ENCODE peak calls at places on chromosomes 1 and 21, in five cellular contexts. Q is OCI-LY7, S is GM23338, K is hepatocyte, W is SK-N-SH. B is an unnamed sample.

GRCh38 chr1:198620951-198621824 is 17.7 kb upstream of the PTPRC start:
- DNase-seq in Q (peak), W (no peak), K (no peak), S (no peak), B (no peak)

GRCh38 chr1:99481391-99481996 is 164.4 kb upstream of the PALMD start:
- DNase-seq in S (peak), Q (peak), K (peak), W (peak), B (peak)

GRCh38 chr1:147496571-147496970 is 44.7 kb upstream of the BCL9 start:
- DNase-seq in W (peak), S (peak), Q (peak), K (peak), B (peak)

GRCh38 chr1:48848035-48848434 is 71.3 kb upstream of the BEND5 start:
- DNase-seq in S (no peak), K (no peak), W (no peak), Q (no peak), B (no peak)

GRCh38 chr21:45064618-45065399 is 9.6 kb upstream of the ADARB1 start:
- DNase-seq in W (no peak), S (no peak), Q (no peak), K (no peak), B (no peak)

GRCh38 chr1:59150537-59151386 is 146.1 kb upstream of the FGGY start:
- DNase-seq in S (no peak), Q (no peak), K (peak), W (peak), B (peak)

GRCh38 chr1:183913556-183913955 is 108.6 kb downstream of the RGL1 start:
- DNase-seq in K (no peak), Q (no peak), S (no peak), W (no peak), B (no peak)

GRCh38 chr1:80194221-80194620 is 1187.7 kb upstream of the ADGRL4 start:
- DNase-seq in Q (no peak), W (no peak), S (no peak), K (no peak), B (no peak)

GRCh38 chr1:75203415-75204277 is 69.5 kb downstream of the LHX8 start:
- DNase-seq in W (peak), Q (peak), K (peak), S (peak), B (peak)

GRCh38 chr1:200896571-200897187 is 2.0 kb downstream of the INAVA start:
- DNase-seq in S (peak), Q (no peak), W (no peak), K (peak), B (peak)

GRCh38 chr1:51583532-51583931 is 33.4 kb upstream of the OSBPL9 start:
- DNase-seq in K (no peak), W (no peak), Q (no peak), S (no peak), B (peak)

GRCh38 chr1:154752273-154753030 is 117.6 kb downstream of the KCNN3 start:
- DNase-seq in S (no peak), W (no peak), Q (peak), K (no peak), B (peak)

GRCh38 chr1:93614550-93615200 is 67.0 kb downstream of the BCAR3 start:
- DNase-seq in Q (no peak), W (no peak), K (no peak), S (no peak), B (peak)

GRCh38 chr1:47249755-47250154 is 17.7 kb upstream of the TAL1 start:
- DNase-seq in S (no peak), W (no peak), K (no peak), Q (no peak), B (peak)

GRCh38 chr1:187236145-187236544 is 407.4 kb downstream of the PLA2G4A start:
- DNase-seq in W (no peak), S (no peak), K (no peak), Q (no peak), B (no peak)

GRCh38 chr1:224203243-224204016 is 20.4 kb downstream of the DEGS1 start:
- DNase-seq in W (peak), Q (peak), K (no peak), S (peak), B (peak)

GRCh38 chr1:24545673-24546072 is 10.2 kb upstream of the NCMAP start:
- DNase-seq in K (no peak), Q (no peak), S (no peak), W (no peak), B (no peak)

GRCh38 chr1:151282883-151283725 is 1.0 kb downstream of the ZNF687 start:
- DNase-seq in S (peak), W (peak), K (peak), Q (peak), B (peak)

GRCh38 chr1:51644533-51645197 is 27.8 kb downstream of the OSBPL9 start:
- DNase-seq in S (no peak), Q (no peak), W (no peak), K (peak), B (peak)

GRCh38 chr1:202306535-202307345 is 35.0 kb downstream of the UBE2T start:
- DNase-seq in S (no peak), W (no peak), K (no peak), Q (no peak), B (no peak)

DNA sequence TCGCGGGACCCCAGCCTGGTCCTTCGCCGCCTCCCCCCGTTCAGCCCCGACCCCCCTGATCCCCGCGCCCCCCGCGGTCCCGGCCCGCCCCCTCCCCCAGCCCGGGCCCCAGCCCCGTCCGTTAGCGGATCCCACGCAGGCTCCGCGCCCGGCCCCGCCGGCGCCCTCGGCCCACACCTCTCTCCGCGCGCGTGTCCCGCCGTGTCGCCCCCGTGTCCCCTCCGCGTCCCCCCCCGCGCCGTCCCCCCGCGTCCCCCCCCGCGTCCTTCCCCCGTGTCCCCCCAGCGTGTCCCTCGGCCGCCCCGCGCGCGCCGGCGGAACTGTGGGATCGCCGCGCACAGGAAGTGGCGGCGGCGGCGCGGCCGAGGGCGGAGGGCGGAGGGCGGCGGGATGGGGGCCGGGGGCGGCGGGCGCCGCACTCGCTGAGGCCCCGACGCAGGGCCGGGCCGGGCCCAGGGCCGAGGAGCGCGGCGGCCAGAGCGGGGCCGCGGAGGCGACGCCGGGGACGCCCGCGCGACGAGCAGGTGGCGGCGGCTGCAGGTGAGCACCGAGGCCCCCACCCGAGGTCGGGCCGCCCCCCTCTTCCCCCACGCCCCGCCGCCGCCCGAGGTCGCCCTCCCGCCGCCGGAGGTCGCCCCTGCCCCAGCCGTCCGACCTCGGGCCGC is at the start of gene AGPAT3:
- DNase-seq in Q (peak), W (peak), S (peak), K (peak), B (peak)
- TF ChIP-seq EZH2phosphoT487 in Q (no peak), W (no peak), S (no peak), K (no peak), B (no peak)

DNA sequence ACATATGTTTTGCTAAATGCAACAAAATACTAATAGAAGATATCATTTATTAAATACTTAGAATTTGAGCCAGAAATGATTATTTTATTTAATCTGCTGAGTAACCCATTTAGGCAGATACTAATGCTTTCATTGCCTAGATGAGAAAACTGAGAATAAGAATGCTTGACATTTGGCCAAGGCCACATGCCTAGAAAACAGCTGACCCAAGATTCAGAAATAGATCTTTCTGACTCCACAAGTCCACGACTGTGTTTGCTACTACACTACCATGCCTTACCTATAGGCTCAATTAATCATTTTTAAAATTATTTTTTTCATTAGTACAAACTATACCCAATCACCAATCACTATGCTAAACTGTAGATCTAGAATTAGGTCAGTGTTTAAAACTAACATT is 129.7 kb downstream of the ATP1B1 start:
- DNase-seq in S (no peak), K (no peak), W (no peak), Q (no peak), B (no peak)
- TF ChIP-seq CTCF in S (no peak), K (no peak), W (no peak), Q (no peak), B (no peak)

GRCh38 chr1:185860316-185860715 is 126.1 kb downstream of the HMCN1 start:
- DNase-seq in S (no peak), K (no peak), W (no peak), Q (no peak), B (no peak)

GRCh38 chr1:185864331-185864730 is 130.1 kb downstream of the HMCN1 start:
- DNase-seq in S (no peak), K (no peak), W (no peak), Q (no peak), B (no peak)

GRCh38 chr1:185862235-185862634 is 128.0 kb downstream of the HMCN1 start:
- DNase-seq in W (no peak), Q (no peak), S (no peak), K (peak), B (peak)

GRCh38 chr1:185860876-185861275 is 126.7 kb downstream of the HMCN1 start:
- DNase-seq in K (no peak), S (no peak), Q (no peak), W (no peak), B (no peak)

GRCh38 chr1:185861630-185862029 is 127.4 kb downstream of the HMCN1 start:
- DNase-seq in K (no peak), Q (no peak), W (no peak), S (no peak), B (peak)
- TF ChIP-seq EZH2phosphoT487 in K (no peak), Q (no peak), W (no peak), S (no peak), B (no peak)

GRCh38 chr1:39501666-39502065 is 10.2 kb downstream of the BMP8A start:
- DNase-seq in Q (no peak), W (no peak), S (no peak), K (no peak), B (peak)
- TF ChIP-seq CTCF in Q (no peak), W (no peak), S (no peak), K (no peak), B (no peak)

DNA sequence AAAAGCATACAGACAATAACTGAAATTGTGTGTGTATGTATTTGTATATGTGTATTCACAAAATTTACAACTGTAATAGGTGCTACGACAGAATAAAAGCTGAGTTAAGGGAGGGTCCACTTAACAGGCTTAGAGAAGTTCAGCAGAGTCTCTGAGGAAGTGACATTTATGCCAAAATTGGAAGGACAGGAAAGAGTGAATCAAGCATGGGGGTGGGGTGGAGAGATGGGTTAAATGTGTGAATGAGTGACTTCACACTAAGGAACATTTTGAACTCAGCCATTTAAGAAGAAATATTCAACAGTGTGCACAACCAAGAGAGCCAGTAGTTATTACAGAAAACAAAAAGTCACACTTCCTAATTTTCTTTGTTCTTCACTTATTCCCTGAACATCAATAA is 53.8 kb upstream of the RGS1 start:
- DNase-seq in K (no peak), S (no peak), Q (no peak), W (no peak), B (no peak)
- TF ChIP-seq EZH2phosphoT487 in K (no peak), S (no peak), Q (no peak), W (no peak), B (no peak)

GRCh38 chr1:22527555-22528296 is 35.6 kb upstream of the EPHA8 start:
- DNase-seq in W (peak), S (peak), K (no peak), Q (no peak), B (no peak)
- TF ChIP-seq CTCF in W (peak), S (peak), K (peak), Q (peak), B (no peak)

GRCh38 chr1:168531605-168532345 is 12.0 kb downstream of the XCL2 start:
- DNase-seq in Q (no peak), W (peak), K (no peak), S (no peak), B (no peak)

DNA sequence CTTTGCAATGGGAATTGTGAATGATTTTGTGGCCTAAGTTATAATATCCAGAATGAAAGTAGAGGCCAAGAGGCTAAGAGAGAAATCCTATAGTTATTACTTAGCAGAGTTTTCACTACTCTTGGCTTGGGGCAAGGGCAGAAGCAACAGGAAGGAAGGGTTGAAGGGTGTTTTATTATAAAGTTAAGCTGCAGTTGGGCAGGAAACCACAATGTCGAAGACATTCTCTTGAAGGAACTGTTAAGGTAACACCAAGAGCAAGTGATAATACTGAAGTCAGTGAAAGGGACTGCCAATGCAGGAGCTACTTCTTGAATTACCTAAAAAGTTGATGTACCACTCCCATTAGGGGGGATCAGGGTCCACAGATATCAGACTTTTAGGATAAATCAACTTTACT is 8.3 kb downstream of the XCL2 start:
- DNase-seq in Q (no peak), S (no peak), K (no peak), W (no peak), B (no peak)
- TF ChIP-seq EZH2phosphoT487 in Q (no peak), S (no peak), K (no peak), W (no peak), B (no peak)

DNA sequence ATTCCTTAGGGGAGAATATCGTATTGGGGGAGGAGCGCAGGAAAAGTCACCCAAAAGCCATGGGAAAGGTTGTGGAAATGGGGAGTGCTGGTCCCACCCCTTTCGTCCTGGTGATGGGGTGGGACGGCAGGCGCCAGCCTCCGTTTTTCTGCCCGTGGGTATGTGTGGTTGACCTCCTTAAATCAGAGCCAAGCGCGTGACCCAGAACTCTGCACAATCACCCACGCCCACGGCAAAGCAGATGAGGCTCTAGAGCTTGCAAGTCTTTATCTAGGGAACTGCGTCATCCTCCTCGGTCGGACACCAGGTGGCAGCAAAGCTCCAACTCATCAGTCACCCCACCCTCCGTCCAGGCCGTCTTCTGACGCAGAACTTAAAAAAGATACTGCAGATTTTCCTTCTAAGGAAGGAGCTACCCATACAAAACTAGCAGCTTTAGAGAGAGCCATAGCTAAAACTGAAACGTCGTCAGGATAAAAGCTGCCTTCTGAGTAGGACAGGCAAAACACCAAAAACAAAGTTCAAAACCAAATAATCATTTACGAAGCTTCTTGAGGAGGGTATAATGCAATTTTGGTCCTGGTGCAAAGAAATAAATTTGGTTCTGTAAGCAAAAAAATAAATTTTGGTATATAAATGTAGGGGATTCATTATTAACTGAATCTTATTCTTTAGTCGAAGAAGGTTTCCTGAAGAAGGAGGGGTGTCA is 62.0 kb downstream of the TBX19 start:
- DNase-seq in Q (peak), S (peak), W (peak), K (peak), B (peak)
- TF ChIP-seq CTCF in Q (peak), S (peak), W (peak), K (peak), B (peak)